ENCODE peak calls at places on chromosome 7, in five cellular contexts. T is breast epithelium, O is H9, R is GM06990, U is H54. H is an unnamed sample.

GRCh38 chr7:20786779-20787651 is at the start of gene SP8:
- DNase-seq in T (no peak), R (peak), O (peak), U (peak), H (no peak)

GRCh38 chr7:140625908-140626868 is 14.4 kb downstream of the DENND2A start:
- DNase-seq in R (no peak), U (peak), T (peak), O (peak), H (peak)

GRCh38 chr7:156816943-156817572 is 75.9 kb downstream of the LMBR1 start:
- DNase-seq in O (no peak), T (no peak), U (no peak), R (no peak), H (no peak)

GRCh38 chr7:70178787-70179186 is 580.5 kb downstream of the AUTS2 start:
- DNase-seq in R (no peak), U (peak), O (no peak), T (peak), H (no peak)

GRCh38 chr7:74044366-74045350 is 16.7 kb downstream of the ELN start:
- DNase-seq in R (no peak), T (no peak), O (no peak), U (no peak), H (peak)

GRCh38 chr7:77383333-77383740 is 32.8 kb downstream of the GSAP start:
- DNase-seq in U (no peak), O (no peak), T (no peak), R (no peak), H (no peak)

GRCh38 chr7:39536926-39537325 is 29.3 kb upstream of the YAE1 start:
- DNase-seq in T (no peak), R (no peak), O (no peak), U (no peak), H (no peak)

GRCh38 chr7:26534649-26535482 is 243.2 kb downstream of the SNX10 start:
- DNase-seq in O (no peak), U (no peak), T (no peak), R (no peak), H (no peak)

GRCh38 chr7:113370910-113371309 is 252.6 kb upstream of the SMIM30 start:
- DNase-seq in U (no peak), R (no peak), O (no peak), T (no peak), H (no peak)

GRCh38 chr7:96936621-96937020 is 68.7 kb upstream of the DLX6 start:
- DNase-seq in T (no peak), U (no peak), O (no peak), R (no peak), H (no peak)

GRCh38 chr7:142799483-142799882 is 28.7 kb downstream of the PRSS2 start:
- DNase-seq in O (peak), T (no peak), R (no peak), U (no peak), H (no peak)

GRCh38 chr7:3244241-3244814 is 56.7 kb upstream of the SDK1 start:
- DNase-seq in R (no peak), U (peak), T (no peak), O (no peak), H (no peak)

GRCh38 chr7:141974831-141975230 is 1.3 kb upstream of the TAS2R38 start:
- DNase-seq in U (no peak), O (no peak), T (no peak), R (no peak), H (no peak)

GRCh38 chr7:53800746-53801145 is 741.4 kb upstream of the VSTM2A start:
- DNase-seq in U (peak), T (no peak), O (no peak), R (no peak), H (no peak)

GRCh38 chr7:106285801-106286492 is 1.2 kb upstream of the NAMPT start:
- DNase-seq in U (no peak), O (no peak), T (no peak), R (peak), H (no peak)

GRCh38 chr7:104933433-104934074 is 80.5 kb upstream of the KMT2E start:
- DNase-seq in T (no peak), U (no peak), O (no peak), R (no peak), H (no peak)

GRCh38 chr7:38171558-38172403 is 6.3 kb upstream of the STARD3NL start:
- DNase-seq in U (no peak), R (peak), T (no peak), O (no peak), H (no peak)

GRCh38 chr7:94882891-94883290 is 24.5 kb upstream of the PPP1R9A start:
- DNase-seq in R (no peak), T (no peak), U (no peak), O (no peak), H (no peak)

GRCh38 chr7:148337166-148337565 is 253.4 kb upstream of the C7orf33 start:
- DNase-seq in T (no peak), O (peak), U (no peak), R (no peak), H (no peak)

GRCh38 chr7:129951076-129952011 is 1.4 kb downstream of the UBE2H start:
- DNase-seq in R (no peak), U (no peak), O (peak), T (no peak), H (no peak)

GRCh38 chr7:154946166-154946565 is 56.8 kb downstream of the PAXIP1 start:
- DNase-seq in U (no peak), T (no peak), O (no peak), R (no peak), H (no peak)

GRCh38 chr7:15889501-15889900 is 203.0 kb upstream of the MEOX2 start:
- DNase-seq in R (no peak), O (peak), U (peak), T (no peak), H (no peak)

GRCh38 chr7:123725586-123726171 is 23.1 kb downstream of the WASL start:
- DNase-seq in U (no peak), R (no peak), T (no peak), O (no peak), H (no peak)

GRCh38 chr7:96314402-96315108 is 7.3 kb downstream of the SLC25A13 start:
- DNase-seq in U (no peak), T (peak), O (no peak), R (no peak), H (no peak)

GRCh38 chr7:55786901-55787300 is 75.7 kb downstream of the SEPTIN14 start:
- DNase-seq in R (no peak), U (no peak), T (no peak), O (no peak), H (no peak)

GRCh38 chr7:1536768-1537630 is 6.5 kb downstream of the MAFK start:
- DNase-seq in O (peak), U (peak), T (peak), R (no peak), H (peak)

GRCh38 chr7:24965831-24966708 is 13.9 kb downstream of the OSBPL3 start:
- DNase-seq in R (peak), U (no peak), O (peak), T (peak), H (no peak)

GRCh38 chr7:108222236-108222892 is 92.2 kb upstream of the LAMB4 start:
- DNase-seq in U (no peak), O (peak), T (no peak), R (no peak), H (no peak)

GRCh38 chr7:50327443-50327842 is 22.9 kb downstream of the IKZF1 start:
- DNase-seq in O (no peak), U (no peak), T (no peak), R (no peak), H (no peak)

GRCh38 chr7:104231054-104232046 is 23.5 kb upstream of the ORC5 start:
- DNase-seq in T (peak), O (peak), R (peak), U (peak), H (peak)

GRCh38 chr7:80858141-80858903 is 60.5 kb downstream of the SEMA3C start:
- DNase-seq in O (no peak), R (no peak), U (no peak), T (no peak), H (no peak)

GRCh38 chr7:98250789-98251188 is 1.2 kb downstream of the TECPR1 start:
- DNase-seq in U (no peak), R (no peak), T (no peak), O (no peak), H (no peak)

GRCh38 chr7:157937432-157937831 is 600.6 kb downstream of the DNAJB6 start:
- DNase-seq in T (no peak), R (no peak), U (no peak), O (no peak), H (no peak)

GRCh38 chr7:94409561-94409960 is 14.9 kb downstream of the COL1A2 start:
- DNase-seq in O (no peak), T (no peak), U (no peak), R (no peak), H (no peak)

GRCh38 chr7:17903337-17903736 is 37.0 kb downstream of the SNX13 start:
- DNase-seq in R (no peak), O (no peak), T (no peak), U (no peak), H (no peak)

GRCh38 chr7:105996860-105997737 is 34.0 kb downstream of the CDHR3 start:
- DNase-seq in R (no peak), U (no peak), T (peak), O (no peak), H (no peak)

GRCh38 chr7:136134503-136134902 is 157.3 kb upstream of the MTPN start:
- DNase-seq in R (no peak), U (no peak), O (peak), T (no peak), H (no peak)

GRCh38 chr7:44291066-44291732 is 34.2 kb downstream of the CAMK2B start:
- DNase-seq in R (no peak), O (no peak), U (no peak), T (no peak), H (peak)

GRCh38 chr7:22109761-22110160 is 164.1 kb upstream of the CDCA7L start:
- DNase-seq in R (no peak), T (no peak), U (peak), O (peak), H (no peak)

GRCh38 chr7:12570529-12571461 is at the start of gene SCIN:
- DNase-seq in T (no peak), R (peak), U (no peak), O (peak), H (no peak)

H was measured in ascending aorta.